ENCODE peak calls at places on chromosomes 1 and 21, in six cellular contexts. M is stomach, F is suprapubic skin, U is breast epithelium, I is prostate gland, P is sigmoid colon. Y is an unnamed sample.

GRCh38 chr1:41321277-41321676 is 40.0 kb upstream of the FOXO6 start:
- DNase-seq in M (no peak), F (no peak), U (no peak), I (no peak), P (no peak), Y (no peak)

GRCh38 chr1:8020032-8020431 is 6.1 kb downstream of the ERRFI1 start:
- DNase-seq in M (no peak), F (no peak), U (no peak), I (peak; percentile 69), P (no peak), Y (no peak)

GRCh38 chr1:45730075-45730779 is 20.2 kb downstream of the IPP start:
- DNase-seq in M (no peak), F (no peak), U (no peak), I (peak; percentile 63), P (no peak), Y (no peak)

GRCh38 chr1:165815725-165816124 is 11.7 kb upstream of the UCK2 start:
- DNase-seq in M (no peak), F (no peak), U (no peak), I (no peak), P (no peak), Y (no peak)

GRCh38 chr1:226186124-226187018 is at the start of gene ACBD3:
- DNase-seq in M (peak; percentile 87), F (peak; percentile 92), U (peak; percentile 86), I (peak; percentile 81), P (peak; percentile 94), Y (peak; percentile 97)

GRCh38 chr1:156624814-156625435 is 5.7 kb downstream of the HAPLN2 start:
- DNase-seq in M (no peak), F (no peak), U (peak; percentile 38), I (no peak), P (no peak), Y (no peak)

GRCh38 chr1:56278052-56278451 is 301.3 kb downstream of the PLPP3 start:
- DNase-seq in M (no peak), F (no peak), U (no peak), I (no peak), P (no peak), Y (no peak)

GRCh38 chr1:188499690-188500089 is 1670.9 kb downstream of the PLA2G4A start:
- DNase-seq in M (no peak), F (no peak), U (no peak), I (no peak), P (no peak), Y (no peak)

GRCh38 chr1:85230305-85230977 is 29.0 kb downstream of the C1orf52 start:
- DNase-seq in M (no peak), F (no peak), U (no peak), I (no peak), P (no peak), Y (no peak)

GRCh38 chr1:53254011-53254640 is 15.8 kb upstream of the MAGOH start:
- DNase-seq in M (no peak), F (no peak), U (no peak), I (no peak), P (no peak), Y (no peak)

GRCh38 chr1:203629509-203630082 is 3.0 kb downstream of the ATP2B4 start:
- DNase-seq in M (peak; percentile 69), F (peak; percentile 90), U (peak; percentile 65), I (no peak), P (peak; percentile 91), Y (peak; percentile 91)

GRCh38 chr1:45340816-45341215 is 576 bp upstream of the MUTYH start:
- DNase-seq in M (no peak), F (no peak), U (no peak), I (no peak), P (no peak), Y (no peak)

GRCh38 chr1:95233321-95233736 is 681 bp upstream of the RWDD3 start:
- DNase-seq in M (peak; percentile 28), F (no peak), U (peak; percentile 52), I (peak; percentile 10), P (peak; percentile 65), Y (peak; percentile 82)

GRCh38 chr1:164586619-164587018 is 27.6 kb downstream of the PBX1 start:
- DNase-seq in M (no peak), F (no peak), U (no peak), I (no peak), P (no peak), Y (no peak)

GRCh38 chr1:183353597-183353996 is 64.6 kb downstream of the NMNAT2 start:
- DNase-seq in M (no peak), F (no peak), U (no peak), I (no peak), P (no peak), Y (no peak)

GRCh38 chr1:187853505-187853904 is 1024.8 kb downstream of the PLA2G4A start:
- DNase-seq in M (no peak), F (no peak), U (no peak), I (no peak), P (no peak), Y (no peak)

GRCh38 chr1:89126602-89127001 is 688 bp upstream of the GBP2 start:
- DNase-seq in M (no peak), F (no peak), U (no peak), I (no peak), P (no peak), Y (no peak)

GRCh38 chr1:195604287-195604686 is 1004.0 kb downstream of the KCNT2 start:
- DNase-seq in M (no peak), F (no peak), U (no peak), I (no peak), P (no peak), Y (no peak)

GRCh38 chr21:29238967-29239289 is 59.8 kb upstream of the BACH1 start:
- DNase-seq in M (no peak), F (no peak), U (no peak), I (no peak), P (no peak), Y (no peak)

GRCh38 chr1:153963850-153964331 is 554 bp upstream of the SLC39A1 start:
- DNase-seq in M (peak; percentile 65), F (peak; percentile 78), U (peak; percentile 86), I (peak; percentile 58), P (peak; percentile 82), Y (peak; percentile 82)

DNA sequence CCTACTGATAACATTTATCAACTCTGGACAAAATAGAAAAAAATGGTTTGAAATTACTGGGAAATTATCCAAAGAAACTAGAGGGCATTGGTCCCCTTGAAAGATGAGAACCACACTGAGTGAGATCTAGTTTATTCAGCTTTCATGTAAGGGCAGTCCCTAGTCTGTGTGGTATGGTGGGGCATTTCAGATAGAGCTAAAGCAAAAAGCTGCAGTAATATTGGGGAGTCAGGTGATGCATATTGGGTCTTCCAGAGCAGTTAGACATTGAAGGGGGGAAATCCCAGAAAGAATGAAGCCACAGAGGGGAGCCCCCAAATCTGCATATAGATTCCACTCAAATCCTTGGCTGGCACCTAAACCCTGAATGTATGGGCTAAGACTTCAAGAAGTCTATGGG is 347.7 kb upstream of the POU3F1 start:
- DNase-seq in M (no peak), F (no peak), U (no peak), I (no peak), P (no peak), Y (no peak)
- TF ChIP-seq POLR2AphosphoS5 in M (no peak), F (no peak), U (no peak), I (no peak), P (no peak), Y (no peak)

DNA sequence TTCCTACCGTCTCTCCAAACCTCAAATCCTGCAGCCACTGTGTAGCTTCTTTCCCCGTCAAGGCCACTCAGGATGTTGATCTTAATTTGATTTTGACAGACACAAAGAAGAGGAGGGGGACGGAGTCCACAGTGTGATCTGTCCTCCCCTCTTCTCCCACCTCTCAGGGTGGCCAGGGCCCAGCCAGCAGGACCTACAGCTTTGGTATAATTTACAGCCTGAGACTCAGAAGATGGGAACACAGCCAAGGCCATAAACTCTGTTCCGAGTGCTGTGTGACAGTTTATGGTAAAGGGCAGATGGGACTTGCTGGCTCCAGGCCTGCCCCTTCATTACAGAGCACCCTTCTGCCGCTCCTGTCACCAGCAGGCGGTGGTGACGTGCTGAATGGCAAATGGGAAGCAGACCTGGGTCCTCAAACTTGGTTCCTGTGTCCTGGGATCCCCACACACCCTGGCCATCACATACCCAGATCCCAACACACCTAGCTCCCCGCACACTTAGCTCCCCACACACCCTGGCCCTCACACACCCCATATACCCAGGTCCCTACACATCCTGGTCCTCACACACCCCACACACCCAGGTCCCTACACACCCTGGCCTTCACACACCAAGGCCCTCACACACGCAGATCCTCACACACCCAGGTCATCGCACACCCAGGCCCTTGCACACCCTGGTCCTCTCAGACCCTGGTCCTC is 71.7 kb downstream of the CD2 start:
- DNase-seq in M (no peak), F (no peak), U (no peak), I (peak; percentile 62), P (no peak), Y (no peak)
- TF ChIP-seq POLR2A in M (no peak), F (no peak), U (no peak), I (no peak), P (no peak), Y (no peak)

GRCh38 chr21:15682182-15682895 is 47.4 kb upstream of the USP25 start:
- DNase-seq in M (no peak), F (no peak), U (no peak), I (no peak), P (no peak), Y (no peak)

GRCh38 chr21:15682977-15683376 is 46.8 kb upstream of the USP25 start:
- DNase-seq in M (no peak), F (no peak), U (no peak), I (no peak), P (no peak), Y (no peak)

GRCh38 chr21:15679630-15680029 is 50.2 kb upstream of the USP25 start:
- DNase-seq in M (no peak), F (no peak), U (no peak), I (no peak), P (no peak), Y (no peak)
- TF ChIP-seq CTCF in M (no peak), F (no peak), U (no peak), I (no peak), P (no peak), Y (no peak)

GRCh38 chr1:6490181-6491075 is 1.0 kb downstream of the PLEKHG5 start:
- DNase-seq in M (peak; percentile 80), F (no peak), U (peak; percentile 75), I (peak; percentile 69), P (no peak), Y (peak; percentile 86)
- TF ChIP-seq POLR2AphosphoS5 in M (no peak), F (no peak), U (no peak), I (no peak), P (no peak), Y (no peak)